ENCODE peak calls at places on chromosomes 7 and 10, in six cellular contexts. One of them, this sample, is unnamed.

GRCh38 chr7:130831817-130832481 is 97.9 kb upstream of the KLF14 start:
- DNase-seq in PC-3: peak
- DNase-seq in HCT116: peak
- DNase-seq in H9: no peak
- DNase-seq in HepG2: peak
- DNase-seq in mammary epithelial cell: no peak
- DNase-seq in this sample: no peak

GRCh38 chr10:91512458-91512857 is 102.3 kb downstream of the HECTD2 start:
- DNase-seq in mammary epithelial cell: no peak
- DNase-seq in PC-3: no peak
- DNase-seq in H9: no peak
- DNase-seq in HepG2: no peak
- DNase-seq in HCT116: no peak
- DNase-seq in this sample: no peak

GRCh38 chr7:108293190-108293612 is 163.0 kb downstream of the NRCAM start:
- DNase-seq in mammary epithelial cell: no peak
- DNase-seq in PC-3: no peak
- DNase-seq in HepG2: no peak
- DNase-seq in H9: no peak
- DNase-seq in HCT116: no peak
- DNase-seq in this sample: no peak

GRCh38 chr7:68015565-68016532 is 1019.2 kb downstream of the TYW1 start:
- DNase-seq in HepG2: no peak
- DNase-seq in PC-3: no peak
- DNase-seq in H9: no peak
- DNase-seq in HCT116: no peak
- DNase-seq in mammary epithelial cell: no peak
- DNase-seq in this sample: no peak

GRCh38 chr10:100998183-100998990 is 1.2 kb upstream of the LZTS2 start:
- DNase-seq in mammary epithelial cell: peak
- DNase-seq in HepG2: peak
- DNase-seq in HCT116: no peak
- DNase-seq in PC-3: peak
- DNase-seq in H9: peak
- DNase-seq in this sample: peak

GRCh38 chr7:44081266-44081748 is 1.0 kb downstream of the POLM start:
- DNase-seq in PC-3: no peak
- DNase-seq in HepG2: no peak
- DNase-seq in H9: no peak
- DNase-seq in mammary epithelial cell: no peak
- DNase-seq in HCT116: no peak
- DNase-seq in this sample: no peak

GRCh38 chr7:42831051-42831952 is 80.6 kb downstream of the C7orf25 start:
- DNase-seq in HepG2: peak
- DNase-seq in mammary epithelial cell: peak
- DNase-seq in PC-3: peak
- DNase-seq in H9: peak
- DNase-seq in HCT116: peak
- DNase-seq in this sample: no peak

GRCh38 chr10:110169586-110169985 is 37.8 kb upstream of the MXI1 start:
- DNase-seq in H9: peak
- DNase-seq in HepG2: no peak
- DNase-seq in mammary epithelial cell: no peak
- DNase-seq in HCT116: no peak
- DNase-seq in PC-3: no peak
- DNase-seq in this sample: no peak

GRCh38 chr7:70570029-70570428 is 561.9 kb upstream of the GALNT17 start:
- DNase-seq in H9: no peak
- DNase-seq in HepG2: no peak
- DNase-seq in HCT116: no peak
- DNase-seq in PC-3: no peak
- DNase-seq in mammary epithelial cell: no peak
- DNase-seq in this sample: no peak

GRCh38 chr10:104328916-104329710 is 9.2 kb downstream of the ITPRIP start:
- DNase-seq in mammary epithelial cell: peak
- DNase-seq in HCT116: peak
- DNase-seq in PC-3: peak
- DNase-seq in HepG2: peak
- DNase-seq in H9: peak
- DNase-seq in this sample: peak

GRCh38 chr7:23396222-23396621 is 74.1 kb downstream of the IGF2BP3 start:
- DNase-seq in H9: no peak
- DNase-seq in mammary epithelial cell: no peak
- DNase-seq in HepG2: no peak
- DNase-seq in HCT116: no peak
- DNase-seq in PC-3: no peak
- DNase-seq in this sample: no peak

GRCh38 chr10:92688927-92689662 is 660 bp upstream of the HHEX start:
- DNase-seq in HepG2: peak
- DNase-seq in HCT116: no peak
- DNase-seq in H9: peak
- DNase-seq in mammary epithelial cell: no peak
- DNase-seq in PC-3: peak
- DNase-seq in this sample: no peak
- H3K9ac ChIP-seq in HepG2: peak
- H3K9ac ChIP-seq in HCT116: peak
- H3K9ac ChIP-seq in H9: no peak
- H3K9ac ChIP-seq in mammary epithelial cell: no peak
- H3K9ac ChIP-seq in PC-3: peak
- H3K9ac ChIP-seq in this sample: no peak

GRCh38 chr7:86975914-86976313 is 83.5 kb downstream of the ELAPOR2 start:
- DNase-seq in H9: no peak
- DNase-seq in mammary epithelial cell: no peak
- DNase-seq in HCT116: no peak
- DNase-seq in PC-3: no peak
- DNase-seq in HepG2: no peak
- DNase-seq in this sample: no peak
- H3K4me2 ChIP-seq in H9: no peak
- H3K4me2 ChIP-seq in mammary epithelial cell: no peak
- H3K4me2 ChIP-seq in HCT116: no peak
- H3K4me2 ChIP-seq in PC-3: no peak
- H3K4me2 ChIP-seq in HepG2: no peak
- H3K4me2 ChIP-seq in this sample: no peak

DNA sequence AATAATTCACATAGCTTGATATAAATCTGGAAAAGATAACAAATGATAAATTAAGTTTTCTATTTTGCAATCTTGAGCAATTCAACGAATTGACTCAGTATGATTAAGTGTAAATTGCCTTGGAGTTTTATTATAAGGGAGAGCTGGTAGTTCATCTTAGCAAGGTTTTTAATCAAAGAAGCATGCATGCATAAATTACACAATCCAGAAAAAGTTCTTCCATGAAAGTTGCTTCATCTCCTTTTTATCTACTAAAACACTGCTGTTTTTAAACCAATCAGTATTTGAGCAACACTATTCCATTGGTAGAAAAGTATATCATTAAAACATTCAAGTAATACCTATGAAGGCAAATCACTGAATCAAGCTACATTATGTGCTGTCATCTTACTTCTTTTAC is 47.6 kb downstream of the POT1 start:
- DNase-seq in PC-3: no peak
- DNase-seq in mammary epithelial cell: no peak
- DNase-seq in H9: no peak
- DNase-seq in HCT116: no peak
- DNase-seq in HepG2: no peak
- DNase-seq in this sample: no peak
- TF ChIP-seq CTCF in PC-3: no peak
- TF ChIP-seq CTCF in mammary epithelial cell: no peak
- TF ChIP-seq CTCF in H9: no peak
- TF ChIP-seq CTCF in HCT116: no peak
- TF ChIP-seq CTCF in HepG2: no peak
- TF ChIP-seq CTCF in this sample: no peak

DNA sequence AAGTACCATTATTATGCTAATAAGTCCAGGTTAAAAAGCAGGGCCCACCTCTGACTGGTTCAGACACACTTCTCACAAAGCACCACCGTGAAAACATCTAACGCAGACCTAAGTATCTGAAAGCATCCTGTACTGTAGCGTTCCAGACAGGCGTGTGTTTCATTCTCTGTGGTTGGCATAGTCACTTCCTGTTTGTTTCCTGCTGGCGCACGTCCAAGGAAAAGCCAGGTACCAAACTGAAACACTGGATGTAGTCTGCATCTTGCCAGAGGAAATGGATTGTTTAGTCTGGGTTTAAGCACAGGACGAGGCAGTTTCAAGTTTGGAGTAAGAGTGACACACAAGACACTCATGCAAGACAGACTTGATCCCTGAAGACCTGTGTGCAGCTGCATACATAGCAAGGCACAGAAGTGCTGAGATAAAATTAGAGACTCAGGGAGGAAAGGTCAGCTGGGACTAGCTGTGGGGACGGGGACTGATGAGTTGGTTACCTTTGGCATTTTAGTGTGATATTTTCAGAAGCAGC is 23.3 kb downstream of the BPGM start:
- DNase-seq in H9: no peak
- DNase-seq in HCT116: peak
- DNase-seq in mammary epithelial cell: peak
- DNase-seq in PC-3: peak
- DNase-seq in HepG2: no peak
- DNase-seq in this sample: peak
- H3K9ac ChIP-seq in H9: no peak
- H3K9ac ChIP-seq in HCT116: no peak
- H3K9ac ChIP-seq in mammary epithelial cell: peak
- H3K9ac ChIP-seq in PC-3: no peak
- H3K9ac ChIP-seq in HepG2: no peak
- H3K9ac ChIP-seq in this sample: no peak

GRCh38 chr10:122671355-122671754 is 28.3 kb downstream of the C10orf120 start:
- DNase-seq in H9: no peak
- DNase-seq in HepG2: no peak
- DNase-seq in HCT116: no peak
- DNase-seq in mammary epithelial cell: peak
- DNase-seq in PC-3: no peak
- DNase-seq in this sample: no peak

GRCh38 chr10:122673731-122674130 is 25.9 kb downstream of the C10orf120 start:
- DNase-seq in HepG2: no peak
- DNase-seq in HCT116: no peak
- DNase-seq in mammary epithelial cell: no peak
- DNase-seq in PC-3: no peak
- DNase-seq in H9: no peak
- DNase-seq in this sample: no peak

GRCh38 chr10:122678266-122678665 is 21.4 kb downstream of the C10orf120 start:
- DNase-seq in HCT116: no peak
- DNase-seq in mammary epithelial cell: no peak
- DNase-seq in H9: no peak
- DNase-seq in PC-3: no peak
- DNase-seq in HepG2: no peak
- DNase-seq in this sample: no peak

GRCh38 chr10:122675278-122675677 is 24.4 kb downstream of the C10orf120 start:
- DNase-seq in H9: no peak
- DNase-seq in HCT116: no peak
- DNase-seq in HepG2: no peak
- DNase-seq in mammary epithelial cell: no peak
- DNase-seq in PC-3: no peak
- DNase-seq in this sample: no peak

GRCh38 chr10:122674781-122675180 is 24.9 kb downstream of the C10orf120 start:
- DNase-seq in PC-3: no peak
- DNase-seq in HepG2: no peak
- DNase-seq in mammary epithelial cell: no peak
- DNase-seq in HCT116: no peak
- DNase-seq in H9: no peak
- DNase-seq in this sample: no peak
- H3K4me2 ChIP-seq in PC-3: no peak
- H3K4me2 ChIP-seq in HepG2: no peak
- H3K4me2 ChIP-seq in mammary epithelial cell: no peak
- H3K4me2 ChIP-seq in HCT116: no peak
- H3K4me2 ChIP-seq in H9: no peak
- H3K4me2 ChIP-seq in this sample: no peak